ENCODE peak calls at places on chromosomes 12 and 14, in seven cellular contexts. H is esophagus muscularis mucosa; U is stimulated activated effector memory CD8-positive, alpha-beta T cell treated with anti-CD3 and anti-CD28 coated beads, Interleukin-12 subunit alpha, Interleukin-12 subunit beta, amount 100 ng/mL, for 72 hours; C is activated CD4-positive, alpha-beta T cell treated with anti-CD3 and anti-CD28 coated beads, Interleukin-2, amount 50 U/mL, for 1 hour; I is activated T-helper 1 cell treated with Interleukin-2 at 50 U/mL for 16 hours; M is NCI-H2171; T is A172. Y is an unnamed sample.
A peak's percentile ranks its signal among the peaks of the same experiment; 100 is the strongest.

GRCh38 chr14:101948666-101949205 is 15.6 kb upstream of the DYNC1H1 start:
- DNase-seq in H (no peak), U (no peak), C (no peak), I (no peak), M (no peak), T (no peak), Y (no peak)

GRCh38 chr12:44523828-44524227 is 352.3 kb downstream of the NELL2 start:
- DNase-seq in H (no peak), U (no peak), C (no peak), I (no peak), M (no peak), T (no peak), Y (no peak)

GRCh38 chr12:51905507-51906438 is 1.5 kb upstream of the ACVRL1 start:
- DNase-seq in H (no peak), U (no peak), C (no peak), I (no peak), M (no peak), T (no peak), Y (no peak)

GRCh38 chr14:87461704-87462103 is 531.3 kb downstream of the GALC start:
- DNase-seq in H (no peak), U (no peak), C (no peak), I (no peak), M (no peak), T (no peak), Y (no peak)

GRCh38 chr12:124914392-124915248 is at the start of gene UBC:
- DNase-seq in H (peak; percentile 98), U (peak; percentile 97), C (peak; percentile 88), I (peak; percentile 79), M (no peak), T (peak; percentile 79), Y (no peak)

GRCh38 chr14:74251546-74252030 is 12.3 kb downstream of the VSX2 start:
- DNase-seq in H (no peak), U (peak; percentile 80), C (peak; percentile 66), I (peak; percentile 46), M (peak; percentile 39), T (peak; percentile 52), Y (peak; percentile 85)

GRCh38 chr14:87712386-87713113 is 280.4 kb downstream of the GALC start:
- DNase-seq in H (no peak), U (no peak), C (no peak), I (no peak), M (no peak), T (no peak), Y (no peak)

GRCh38 chr12:27975222-27976136 is 2.9 kb upstream of the PTHLH start:
- DNase-seq in H (no peak), U (no peak), C (no peak), I (no peak), M (peak; percentile 48), T (peak; percentile 47), Y (no peak)

GRCh38 chr12:25840678-25841077 is 117.8 kb upstream of the RASSF8 start:
- DNase-seq in H (no peak), U (no peak), C (no peak), I (no peak), M (no peak), T (no peak), Y (no peak)

GRCh38 chr12:118033331-118033730 is 16.8 kb downstream of the RFC5 start:
- DNase-seq in H (no peak), U (no peak), C (no peak), I (no peak), M (no peak), T (no peak), Y (no peak)

GRCh38 chr14:75050852-75051555 is at the start of gene MLH3:
- DNase-seq in H (peak; percentile 93), U (peak; percentile 87), C (peak; percentile 76), I (peak; percentile 67), M (peak; percentile 91), T (peak; percentile 33), Y (peak; percentile 75)

GRCh38 chr12:18148961-18149360 is 59.0 kb upstream of the RERGL start:
- DNase-seq in H (no peak), U (no peak), C (no peak), I (no peak), M (no peak), T (no peak), Y (no peak)

GRCh38 chr12:77032406-77032805 is 33.0 kb downstream of the E2F7 start:
- DNase-seq in H (no peak), U (no peak), C (no peak), I (no peak), M (no peak), T (peak; percentile 87), Y (no peak)

GRCh38 chr12:111429760-111430417 is 24.2 kb downstream of the SH2B3 start:
- DNase-seq in H (no peak), U (peak; percentile 80), C (peak; percentile 64), I (peak; percentile 57), M (no peak), T (no peak), Y (no peak)